ENCODE peak calls at places on chromosomes 13 and 19, in six cellular contexts. One of them, this sample, is unnamed.

GRCh38 chr19:6925801-6926751 is 38.7 kb downstream of the ADGRE1 start:
- DNase-seq in H9: no peak
- DNase-seq in trophoblast cell: peak; percentile 5
- DNase-seq in IMR-90: no peak
- DNase-seq in mesenchymal stem cell: no peak
- DNase-seq in H1: no peak
- DNase-seq in this sample: no peak

GRCh38 chr19:18153555-18154134 is 682 bp downstream of the PIK3R2 start:
- DNase-seq in H9: no peak
- DNase-seq in trophoblast cell: no peak
- DNase-seq in IMR-90: no peak
- DNase-seq in mesenchymal stem cell: no peak
- DNase-seq in H1: no peak
- DNase-seq in this sample: no peak

GRCh38 chr19:47447470-47448359 is 24.0 kb downstream of the SLC8A2 start:
- DNase-seq in H9: peak; percentile 99
- DNase-seq in trophoblast cell: peak; percentile 29
- DNase-seq in IMR-90: peak; percentile 22
- DNase-seq in mesenchymal stem cell: peak; percentile 64
- DNase-seq in H1: peak; percentile 95
- DNase-seq in this sample: peak; percentile 82

GRCh38 chr19:6590458-6591319 is at the start of gene CD70:
- DNase-seq in H9: peak; percentile 89
- DNase-seq in trophoblast cell: no peak
- DNase-seq in IMR-90: no peak
- DNase-seq in mesenchymal stem cell: no peak
- DNase-seq in H1: no peak
- DNase-seq in this sample: peak; percentile 44

GRCh38 chr13:25300861-25301346 is 521 bp upstream of the NUP58 start:
- DNase-seq in H9: peak; percentile 32
- DNase-seq in trophoblast cell: peak; percentile 16
- DNase-seq in IMR-90: no peak
- DNase-seq in mesenchymal stem cell: no peak
- DNase-seq in H1: no peak
- DNase-seq in this sample: no peak

GRCh38 chr13:101817898-101818297 is 365.4 kb downstream of the ITGBL1 start:
- DNase-seq in H9: no peak
- DNase-seq in trophoblast cell: no peak
- DNase-seq in IMR-90: no peak
- DNase-seq in mesenchymal stem cell: no peak
- DNase-seq in H1: no peak
- DNase-seq in this sample: no peak

GRCh38 chr19:47444388-47444821 is 25.1 kb upstream of the MEIS3 start:
- DNase-seq in H9: peak; percentile 64
- DNase-seq in trophoblast cell: peak; percentile 66
- DNase-seq in IMR-90: no peak
- DNase-seq in mesenchymal stem cell: no peak
- DNase-seq in H1: no peak
- DNase-seq in this sample: peak; percentile 64

GRCh38 chr13:31166591-31166990 is 4.9 kb upstream of the HSPH1 start:
- DNase-seq in H9: no peak
- DNase-seq in trophoblast cell: no peak
- DNase-seq in IMR-90: peak; percentile 67
- DNase-seq in mesenchymal stem cell: no peak
- DNase-seq in H1: no peak
- DNase-seq in this sample: no peak

GRCh38 chr13:69280399-69280798 is 827.2 kb upstream of the ATXN8OS start:
- DNase-seq in H9: no peak
- DNase-seq in trophoblast cell: no peak
- DNase-seq in IMR-90: no peak
- DNase-seq in mesenchymal stem cell: no peak
- DNase-seq in H1: no peak
- DNase-seq in this sample: no peak

GRCh38 chr19:4012092-4012974 is 4.8 kb downstream of the PIAS4 start:
- DNase-seq in H9: no peak
- DNase-seq in trophoblast cell: no peak
- DNase-seq in IMR-90: no peak
- DNase-seq in mesenchymal stem cell: no peak
- DNase-seq in H1: no peak
- DNase-seq in this sample: no peak

GRCh38 chr13:88586263-88586662 is 915.1 kb downstream of the SLITRK5 start:
- DNase-seq in H9: no peak
- DNase-seq in trophoblast cell: no peak
- DNase-seq in IMR-90: no peak
- DNase-seq in mesenchymal stem cell: peak; percentile 11
- DNase-seq in H1: no peak
- DNase-seq in this sample: no peak

GRCh38 chr19:12796146-12797071 is 5.1 kb downstream of the JUNB start:
- DNase-seq in H9: peak; percentile 90
- DNase-seq in trophoblast cell: peak; percentile 95
- DNase-seq in IMR-90: peak; percentile 81
- DNase-seq in mesenchymal stem cell: peak; percentile 91
- DNase-seq in H1: no peak
- DNase-seq in this sample: peak; percentile 86

GRCh38 chr19:48487944-48488343 is 18.8 kb downstream of the CYTH2 start:
- DNase-seq in H9: no peak
- DNase-seq in trophoblast cell: peak; percentile 23
- DNase-seq in IMR-90: peak; percentile 70
- DNase-seq in mesenchymal stem cell: peak; percentile 46
- DNase-seq in H1: no peak
- DNase-seq in this sample: no peak

GRCh38 chr19:42066075-42066754 is 3.8 kb downstream of the GRIK5 start:
- DNase-seq in H9: peak; percentile 68
- DNase-seq in trophoblast cell: no peak
- DNase-seq in IMR-90: peak; percentile 19
- DNase-seq in mesenchymal stem cell: peak; percentile 25
- DNase-seq in H1: peak; percentile 29
- DNase-seq in this sample: no peak

GRCh38 chr19:17488593-17489391 is 18.5 kb downstream of the SLC27A1 start:
- DNase-seq in H9: peak; percentile 99
- DNase-seq in trophoblast cell: peak; percentile 89
- DNase-seq in IMR-90: no peak
- DNase-seq in mesenchymal stem cell: peak; percentile 69
- DNase-seq in H1: peak; percentile 96
- DNase-seq in this sample: peak; percentile 77

GRCh38 chr13:113273856-113274590 is 23.0 kb upstream of the LAMP1 start:
- DNase-seq in H9: no peak
- DNase-seq in trophoblast cell: peak; percentile 71
- DNase-seq in IMR-90: peak; percentile 87
- DNase-seq in mesenchymal stem cell: peak; percentile 78
- DNase-seq in H1: no peak
- DNase-seq in this sample: no peak

GRCh38 chr13:99354371-99354951 is 47.3 kb upstream of the GPR183 start:
- DNase-seq in H9: no peak
- DNase-seq in trophoblast cell: peak; percentile 96
- DNase-seq in IMR-90: no peak
- DNase-seq in mesenchymal stem cell: no peak
- DNase-seq in H1: no peak
- DNase-seq in this sample: no peak

GRCh38 chr13:59893261-59893660 is 270.5 kb downstream of the DIAPH3 start:
- DNase-seq in H9: no peak
- DNase-seq in trophoblast cell: no peak
- DNase-seq in IMR-90: no peak
- DNase-seq in mesenchymal stem cell: no peak
- DNase-seq in H1: no peak
- DNase-seq in this sample: no peak

GRCh38 chr13:106599875-106600797 is 32.2 kb upstream of the ARGLU1 start:
- DNase-seq in H9: no peak
- DNase-seq in trophoblast cell: no peak
- DNase-seq in IMR-90: peak; percentile 80
- DNase-seq in mesenchymal stem cell: peak; percentile 65
- DNase-seq in H1: no peak
- DNase-seq in this sample: no peak

GRCh38 chr19:990119-990571 is 6.0 kb downstream of the WDR18 start:
- DNase-seq in H9: no peak
- DNase-seq in trophoblast cell: no peak
- DNase-seq in IMR-90: no peak
- DNase-seq in mesenchymal stem cell: no peak
- DNase-seq in H1: no peak
- DNase-seq in this sample: no peak

GRCh38 chr19:53971608-53972007 is 8.9 kb downstream of the CACNG8 start:
- DNase-seq in H9: peak; percentile 45
- DNase-seq in trophoblast cell: peak; percentile 11
- DNase-seq in IMR-90: no peak
- DNase-seq in mesenchymal stem cell: no peak
- DNase-seq in H1: no peak
- DNase-seq in this sample: no peak

GRCh38 chr13:60221581-60221980 is 57.9 kb upstream of the DIAPH3 start:
- DNase-seq in H9: no peak
- DNase-seq in trophoblast cell: no peak
- DNase-seq in IMR-90: no peak
- DNase-seq in mesenchymal stem cell: no peak
- DNase-seq in H1: no peak
- DNase-seq in this sample: no peak

GRCh38 chr13:25630327-25630726 is 258.6 kb downstream of the ATP8A2 start:
- DNase-seq in H9: no peak
- DNase-seq in trophoblast cell: no peak
- DNase-seq in IMR-90: no peak
- DNase-seq in mesenchymal stem cell: no peak
- DNase-seq in H1: no peak
- DNase-seq in this sample: no peak

GRCh38 chr19:1626417-1627010 is 21.3 kb upstream of the UQCR11 start:
- DNase-seq in H9: no peak
- DNase-seq in trophoblast cell: no peak
- DNase-seq in IMR-90: no peak
- DNase-seq in mesenchymal stem cell: no peak
- DNase-seq in H1: no peak
- DNase-seq in this sample: no peak

GRCh38 chr13:111460548-111461444 is 140.4 kb downstream of the TEX29 start:
- DNase-seq in H9: peak; percentile 71
- DNase-seq in trophoblast cell: peak; percentile 59
- DNase-seq in IMR-90: peak; percentile 47
- DNase-seq in mesenchymal stem cell: peak; percentile 10
- DNase-seq in H1: peak; percentile 29
- DNase-seq in this sample: no peak

GRCh38 chr13:90239130-90239529 is 1108.4 kb upstream of the MIR17HG start:
- DNase-seq in H9: no peak
- DNase-seq in trophoblast cell: no peak
- DNase-seq in IMR-90: no peak
- DNase-seq in mesenchymal stem cell: no peak
- DNase-seq in H1: no peak
- DNase-seq in this sample: no peak
- H4K91ac ChIP-seq in H9: no peak overlapping the region
- H4K91ac ChIP-seq in trophoblast cell: no peak overlapping the region
- H4K91ac ChIP-seq in IMR-90: no peak overlapping the region
- H4K91ac ChIP-seq in mesenchymal stem cell: no peak overlapping the region
- H4K91ac ChIP-seq in H1: no peak overlapping the region
- H4K91ac ChIP-seq in this sample: no peak overlapping the region

GRCh38 chr13:44574466-44574855 is 1.7 kb downstream of the TSC22D1 start:
- DNase-seq in H9: no peak
- DNase-seq in trophoblast cell: no peak
- DNase-seq in IMR-90: peak; percentile 36
- DNase-seq in mesenchymal stem cell: peak; percentile 33
- DNase-seq in H1: no peak
- DNase-seq in this sample: no peak

GRCh38 chr13:44575035-44575434 is 1.1 kb downstream of the TSC22D1 start:
- DNase-seq in H9: no peak
- DNase-seq in trophoblast cell: no peak
- DNase-seq in IMR-90: no peak
- DNase-seq in mesenchymal stem cell: no peak
- DNase-seq in H1: no peak
- DNase-seq in this sample: no peak

GRCh38 chr13:44576396-44577235 is 486 bp upstream of the TSC22D1 start:
- DNase-seq in H9: no peak
- DNase-seq in trophoblast cell: peak; percentile 29
- DNase-seq in IMR-90: no peak
- DNase-seq in mesenchymal stem cell: no peak
- DNase-seq in H1: no peak
- DNase-seq in this sample: peak; percentile 38

GRCh38 chr13:44577236-44578063 is 1.3 kb upstream of the TSC22D1 start:
- DNase-seq in H9: peak; percentile 99
- DNase-seq in trophoblast cell: peak; percentile 98
- DNase-seq in IMR-90: peak; percentile 95
- DNase-seq in mesenchymal stem cell: peak; percentile 97
- DNase-seq in H1: peak; percentile 95
- DNase-seq in this sample: peak; percentile 99

DNA sequence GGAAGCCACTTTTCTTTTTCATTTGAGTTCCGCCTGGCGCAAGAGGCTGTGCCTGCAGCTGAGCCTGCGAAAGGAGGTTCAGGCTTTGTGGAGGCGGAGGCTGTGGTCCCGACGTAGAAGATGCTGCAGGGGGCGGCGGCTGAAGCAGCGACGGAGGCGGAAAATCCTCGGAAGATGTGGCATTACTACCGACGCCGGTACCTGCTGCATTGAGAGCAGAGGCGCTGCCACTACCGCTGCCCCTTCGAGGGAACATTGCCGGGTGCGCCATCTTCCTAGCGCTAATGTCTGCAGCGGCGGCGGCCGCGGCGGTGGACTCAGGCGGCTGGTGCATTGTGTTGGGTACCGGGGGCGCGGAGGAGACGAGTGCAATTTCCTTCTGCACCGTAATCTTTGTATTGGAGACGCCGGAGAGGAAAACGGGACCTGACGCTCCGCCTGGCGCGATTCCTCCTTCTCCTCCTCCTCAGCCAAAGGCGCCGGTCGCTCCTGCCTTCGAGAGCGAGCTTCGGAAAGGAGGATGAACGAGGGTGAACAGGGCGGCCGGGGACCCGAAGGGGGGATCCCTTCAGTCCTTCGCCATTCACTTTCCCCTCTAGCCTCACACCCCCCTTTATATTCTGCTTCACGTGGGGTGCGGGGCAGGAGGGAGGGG is at the start of gene TSC22D1:
- DNase-seq in H9: peak; percentile 33
- DNase-seq in trophoblast cell: peak; percentile 37
- DNase-seq in IMR-90: peak; percentile 56
- DNase-seq in mesenchymal stem cell: peak; percentile 66
- DNase-seq in H1: no peak
- DNase-seq in this sample: no peak
- H3K18ac ChIP-seq in H9: peak within 1 kb of the TSS; percentile 24
- H3K18ac ChIP-seq in trophoblast cell: peak within 1 kb of the TSS; percentile 97
- H3K18ac ChIP-seq in IMR-90: peak within 1 kb of the TSS; percentile 50
- H3K18ac ChIP-seq in mesenchymal stem cell: peak within 1 kb of the TSS; percentile 95
- H3K18ac ChIP-seq in H1: peak within 1 kb of the TSS; percentile 91
- H3K18ac ChIP-seq in this sample: peak within 1 kb of the TSS; percentile 99

GRCh38 chr13:49314344-49314882 is 66.7 kb downstream of the CDADC1 start:
- DNase-seq in H9: no peak
- DNase-seq in trophoblast cell: no peak
- DNase-seq in IMR-90: peak; percentile 65
- DNase-seq in mesenchymal stem cell: peak; percentile 89
- DNase-seq in H1: no peak
- DNase-seq in this sample: no peak
- H4K91ac ChIP-seq in H9: no peak overlapping the region
- H4K91ac ChIP-seq in trophoblast cell: peak overlapping the region; percentile 59
- H4K91ac ChIP-seq in IMR-90: peak overlapping the region; percentile 98
- H4K91ac ChIP-seq in mesenchymal stem cell: peak overlapping the region; percentile 8
- H4K91ac ChIP-seq in H1: no peak overlapping the region
- H4K91ac ChIP-seq in this sample: no peak overlapping the region

DNA sequence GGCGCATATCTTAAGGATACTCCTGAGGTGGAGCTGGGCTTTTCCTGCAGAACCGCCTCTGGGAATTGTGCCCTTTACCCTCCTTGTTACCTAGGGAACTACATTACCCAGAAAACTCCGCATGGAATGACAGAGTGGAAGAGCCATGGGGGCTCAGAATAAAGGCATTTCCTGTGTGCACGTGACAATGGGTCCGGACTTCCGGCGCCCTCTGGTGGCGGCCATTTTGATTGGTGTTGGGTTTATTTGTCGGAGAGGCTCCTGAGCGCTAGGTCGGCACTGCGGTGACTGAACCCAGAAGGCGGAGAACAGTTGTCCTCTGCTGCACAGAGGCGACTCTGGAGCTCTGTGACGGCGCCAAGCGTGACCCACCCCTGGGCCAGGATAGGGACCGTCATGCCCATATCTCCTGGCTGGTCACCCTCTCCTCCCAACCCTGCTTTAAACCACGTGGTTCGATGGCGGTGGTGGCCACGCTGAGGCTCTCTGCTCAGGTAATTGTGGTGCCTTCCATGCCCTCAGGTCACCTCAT is at the start of gene ZNF587B:
- DNase-seq in H9: peak; percentile 96
- DNase-seq in trophoblast cell: peak; percentile 99
- DNase-seq in IMR-90: peak; percentile 74
- DNase-seq in mesenchymal stem cell: peak; percentile 88
- DNase-seq in H1: peak; percentile 77
- DNase-seq in this sample: peak; percentile 85
- H3K18ac ChIP-seq in H9: peak within 1 kb of the TSS; percentile 86
- H3K18ac ChIP-seq in trophoblast cell: peak within 1 kb of the TSS; percentile 75
- H3K18ac ChIP-seq in IMR-90: no peak within 1 kb of the TSS
- H3K18ac ChIP-seq in mesenchymal stem cell: peak within 1 kb of the TSS; percentile 70
- H3K18ac ChIP-seq in H1: peak within 1 kb of the TSS; percentile 63
- H3K18ac ChIP-seq in this sample: peak within 1 kb of the TSS; percentile 97